ENCODE peak calls at places on chromosomes 2 and 18, in four cellular contexts. T is breast epithelium, O is mucosa of descending colon, G is H9. K is an unnamed sample.

GRCh38 chr2:142966281-142966680 is 88.8 kb downstream of the KYNU start:
- DNase-seq in T (no peak), O (no peak), G (no peak), K (no peak)

GRCh38 chr2:205590759-205591158 is 91.5 kb upstream of the NRP2 start:
- DNase-seq in T (no peak), O (no peak), G (no peak), K (no peak)

GRCh38 chr18:28112056-28112470 is 64.9 kb downstream of the CDH2 start:
- DNase-seq in T (no peak), O (no peak), G (no peak), K (no peak)

GRCh38 chr2:73933194-73933593 is 6.5 kb downstream of the DGUOK start:
- DNase-seq in T (no peak), O (no peak), G (no peak), K (no peak)

GRCh38 chr2:233387667-233388528 is 33.6 kb downstream of the DGKD start:
- DNase-seq in T (peak), O (peak), G (no peak), K (peak)

GRCh38 chr2:237450108-237450507 is 36.1 kb upstream of the COL6A3 start:
- DNase-seq in T (no peak), O (no peak), G (no peak), K (no peak)

GRCh38 chr2:51013060-51013746 is 18.7 kb downstream of the NRXN1 start:
- DNase-seq in T (peak), O (peak), G (peak), K (no peak)

GRCh38 chr2:44802409-44803099 is 138.9 kb upstream of the SIX3 start:
- DNase-seq in T (no peak), O (no peak), G (peak), K (no peak)

GRCh38 chr2:112033600-112033999 is 21.5 kb upstream of the TMEM87B start:
- DNase-seq in T (no peak), O (no peak), G (no peak), K (no peak)

GRCh38 chr2:106561356-106561755 is 74.2 kb downstream of the CD8B2 start:
- DNase-seq in T (no peak), O (no peak), G (no peak), K (no peak)

GRCh38 chr18:63648241-63648640 is 4.2 kb upstream of the SERPINB4 start:
- DNase-seq in T (no peak), O (no peak), G (no peak), K (no peak)

GRCh38 chr2:157785200-157785599 is 90.9 kb downstream of the ACVR1 start:
- DNase-seq in T (no peak), O (no peak), G (no peak), K (no peak)

GRCh38 chr2:11562476-11562875 is 28.6 kb downstream of the GREB1 start:
- DNase-seq in T (no peak), O (no peak), G (no peak), K (no peak)

GRCh38 chr18:33751613-33752221 is 173.7 kb downstream of the ASXL3 start:
- DNase-seq in T (no peak), O (no peak), G (no peak), K (no peak)

GRCh38 chr2:121707920-121708361 is 28.7 kb downstream of the NIFK start:
- DNase-seq in T (no peak), O (peak), G (no peak), K (no peak)

GRCh38 chr18:12410121-12410520 is 2.4 kb downstream of the PRELID3A start:
- DNase-seq in T (no peak), O (no peak), G (no peak), K (no peak)

GRCh38 chr2:111148925-111149324 is 28.2 kb downstream of the BCL2L11 start:
- DNase-seq in T (no peak), O (no peak), G (no peak), K (no peak)

GRCh38 chr2:212644195-212644837 is 105.7 kb upstream of the ERBB4 start:
- DNase-seq in T (no peak), O (no peak), G (no peak), K (no peak)

GRCh38 chr18:26487437-26487836 is 60.9 kb downstream of the KCTD1 start:
- DNase-seq in T (no peak), O (no peak), G (no peak), K (no peak)

GRCh38 chr2:152307863-152308262 is 27.1 kb upstream of the FMNL2 start:
- DNase-seq in T (no peak), O (no peak), G (no peak), K (no peak)

GRCh38 chr2:230866704-230867561 is 2.2 kb downstream of the ITM2C start:
- DNase-seq in T (no peak), O (peak), G (no peak), K (no peak)

GRCh38 chr18:13450289-13451207 is 232.0 kb downstream of the LDLRAD4 start:
- DNase-seq in T (no peak), O (no peak), G (no peak), K (no peak)

GRCh38 chr2:224060783-224061482 is 21.8 kb upstream of the SERPINE2 start:
- DNase-seq in T (no peak), O (no peak), G (no peak), K (no peak)

GRCh38 chr2:99067871-99068270 is 73.6 kb upstream of the C2orf15 start:
- DNase-seq in T (no peak), O (no peak), G (no peak), K (no peak)

GRCh38 chr2:99072556-99072955 is 69.0 kb upstream of the C2orf15 start:
- DNase-seq in T (no peak), O (no peak), G (no peak), K (no peak)

GRCh38 chr2:99066075-99066557 is 75.4 kb upstream of the C2orf15 start:
- DNase-seq in T (no peak), O (no peak), G (no peak), K (no peak)

GRCh38 chr2:99066602-99067001 is 74.9 kb upstream of the C2orf15 start:
- DNase-seq in T (no peak), O (no peak), G (no peak), K (no peak)
- TF ChIP-seq CTCF in T (no peak), O (no peak), G (peak), K (no peak)

DNA sequence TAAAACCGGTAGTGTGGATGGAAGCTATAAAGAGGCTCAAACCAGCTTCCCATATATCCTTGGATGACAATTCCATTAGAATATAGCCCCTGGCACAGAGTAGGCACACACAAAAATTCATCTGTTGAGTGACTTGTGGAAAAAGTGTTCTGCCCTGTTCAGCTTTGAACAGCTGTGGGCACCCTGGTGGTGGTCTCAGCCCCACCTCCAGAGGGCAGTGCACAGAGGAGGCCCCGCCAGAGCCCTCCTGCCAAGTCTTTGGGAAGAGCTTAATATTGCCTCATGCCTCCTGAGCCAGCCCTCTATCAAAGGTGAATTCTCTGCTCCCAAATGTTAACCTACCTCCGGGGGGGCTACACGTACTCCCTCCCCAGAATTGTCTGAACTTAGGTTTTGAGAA is 30.4 kb downstream of the EPAS1 start:
- DNase-seq in T (no peak), O (no peak), G (no peak), K (no peak)
- TF ChIP-seq CTCF in T (no peak), O (no peak), G (peak), K (no peak)

DNA sequence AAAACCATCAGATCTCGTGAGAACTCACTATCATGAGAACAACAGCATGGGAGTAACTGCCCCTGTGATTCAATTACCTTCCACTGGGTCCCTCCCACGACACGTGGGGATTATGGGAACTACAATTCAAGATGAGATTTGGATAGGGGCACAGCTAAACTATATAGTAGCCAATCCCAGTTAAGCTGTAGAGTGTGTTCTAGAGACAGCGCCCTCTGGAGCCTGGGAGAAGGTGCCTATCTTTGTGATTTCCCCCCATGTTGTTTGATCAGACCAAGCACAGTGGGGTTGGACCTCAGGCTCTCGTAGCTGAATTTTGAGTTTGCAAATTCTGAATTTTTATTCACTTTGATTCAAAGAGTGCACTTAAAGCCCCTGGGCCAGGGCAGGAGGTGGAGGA is 108.2 kb upstream of the TWIST2 start:
- DNase-seq in T (no peak), O (no peak), G (no peak), K (no peak)
- TF ChIP-seq CTCF in T (no peak), O (no peak), G (peak), K (no peak)

DNA sequence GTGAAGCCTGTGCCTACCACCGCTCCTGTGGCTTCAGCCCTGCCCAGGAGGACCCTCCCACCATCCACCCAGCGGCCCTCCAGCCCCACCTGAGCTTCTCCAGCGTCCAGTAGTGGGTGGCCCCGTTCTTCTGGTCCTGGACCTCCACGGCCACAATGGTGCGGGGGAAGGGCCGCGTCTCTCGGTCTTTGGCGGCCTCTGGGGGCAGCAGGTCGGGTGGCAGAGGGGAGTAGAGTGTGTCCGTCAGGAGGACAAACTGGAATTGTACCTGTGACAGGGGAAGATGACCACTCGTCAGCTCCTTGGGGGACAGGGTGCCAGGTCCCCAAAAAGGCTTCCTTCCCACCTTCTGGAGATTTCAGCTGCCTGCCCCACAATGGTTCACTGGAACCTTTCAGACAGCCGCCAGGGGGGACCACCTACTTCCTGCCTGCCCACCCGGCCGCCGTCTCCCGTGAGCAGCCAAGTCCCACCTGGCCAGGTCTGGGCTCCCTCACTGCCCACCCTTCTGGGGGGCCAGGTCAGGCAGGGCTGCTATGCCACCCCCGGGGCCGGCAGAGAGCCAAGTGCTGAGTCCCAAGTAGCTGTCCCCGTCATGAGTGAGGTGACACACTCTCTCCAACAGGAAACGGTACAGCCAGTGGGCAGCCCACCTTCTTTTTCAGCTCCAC is 59.3 kb downstream of the KIF1A start:
- DNase-seq in T (no peak), O (no peak), G (no peak), K (no peak)
- TF ChIP-seq CTCF in T (no peak), O (no peak), G (no peak), K (no peak)

K was measured in mesothelial cell of epicardium.